ENCODE peak calls at places on chromosomes 4 and X, in ten cellular contexts. X is PC-9, E is tibial nerve, L is fibroblast of lung, C is endodermal cell, F is iPS DF 6.9, R is pancreas, P is H9, U is vagina, K is tibial artery. J is an unnamed sample.

GRCh38 chr4:102623622-102624021 is 122.5 kb downstream of the NFKB1 start:
- DNase-seq in X (no peak), E (no peak), L (peak), C (peak), F (no peak), R (no peak), P (peak), U (no peak), K (no peak), J (no peak)

GRCh38 chr4:138233313-138233712 is 8.8 kb downstream of the SLC7A11 start:
- DNase-seq in X (no peak), E (no peak), L (no peak), C (no peak), F (no peak), R (peak), P (no peak), U (no peak), K (no peak), J (no peak)

GRCh38 chrX:19798423-19798822 is 89.0 kb downstream of the SH3KBP1 start:
- DNase-seq in X (no peak), E (no peak), L (no peak), C (no peak), F (no peak), R (no peak), P (no peak), U (no peak), K (no peak), J (no peak)

GRCh38 chrX:133939655-133940054 is 45.7 kb downstream of the GPC3 start:
- DNase-seq in X (no peak), E (no peak), L (no peak), C (no peak), F (no peak), R (no peak), P (no peak), U (no peak), K (no peak), J (no peak)

GRCh38 chrX:24080670-24081069 is 25.9 kb downstream of the EIF2S3 start:
- DNase-seq in X (no peak), E (no peak), L (no peak), C (no peak), F (no peak), R (no peak), P (no peak), U (no peak), K (no peak), J (no peak)

GRCh38 chr4:71938776-71939175 is 93.0 kb upstream of the NPFFR2 start:
- DNase-seq in X (no peak), E (no peak), L (peak), C (no peak), F (no peak), R (no peak), P (no peak), U (no peak), K (no peak), J (no peak)

GRCh38 chrX:47648376-47648775 is 2.0 kb downstream of the ELK1 start:
- DNase-seq in X (no peak), E (no peak), L (no peak), C (no peak), F (no peak), R (no peak), P (no peak), U (peak), K (no peak), J (no peak)

GRCh38 chr4:24704152-24704551 is 91.2 kb upstream of the SOD3 start:
- DNase-seq in X (no peak), E (no peak), L (no peak), C (peak), F (no peak), R (no peak), P (peak), U (no peak), K (no peak), J (no peak)

GRCh38 chr4:184534511-184535391 is 60.4 kb upstream of the IRF2 start:
- DNase-seq in X (peak), E (no peak), L (peak), C (no peak), F (no peak), R (no peak), P (no peak), U (no peak), K (no peak), J (no peak)

GRCh38 chrX:15343075-15343476 is 7.8 kb upstream of the PIGA start:
- DNase-seq in X (peak), E (no peak), L (peak), C (no peak), F (no peak), R (no peak), P (no peak), U (no peak), K (peak), J (no peak)

GRCh38 chr4:64846417-64846816 is 437.2 kb upstream of the TECRL start:
- DNase-seq in X (no peak), E (no peak), L (no peak), C (no peak), F (no peak), R (no peak), P (no peak), U (no peak), K (no peak), J (no peak)

GRCh38 chr4:2427383-2428334 is 8.9 kb downstream of the CFAP99 start:
- DNase-seq in X (no peak), E (no peak), L (no peak), C (peak), F (no peak), R (peak), P (peak), U (no peak), K (peak), J (no peak)

GRCh38 chr4:102761478-102761790 is 666 bp upstream of the MANBA start:
- DNase-seq in X (no peak), E (no peak), L (peak), C (no peak), F (no peak), R (no peak), P (no peak), U (no peak), K (no peak), J (no peak)

GRCh38 chr4:101067383-101067782 is 279.9 kb downstream of the PPP3CA start:
- DNase-seq in X (no peak), E (no peak), L (peak), C (no peak), F (no peak), R (no peak), P (no peak), U (no peak), K (no peak), J (no peak)

GRCh38 chr4:185512516-185512915 is 22.8 kb downstream of the PDLIM3 start:
- DNase-seq in X (no peak), E (no peak), L (peak), C (no peak), F (no peak), R (no peak), P (no peak), U (no peak), K (no peak), J (no peak)

GRCh38 chr4:184645904-184646610 is 3.2 kb downstream of the CASP3 start:
- DNase-seq in X (no peak), E (no peak), L (no peak), C (no peak), F (no peak), R (no peak), P (no peak), U (no peak), K (no peak), J (no peak)

GRCh38 chr4:109232666-109233065 is 69.8 kb downstream of the COL25A1 start:
- DNase-seq in X (no peak), E (no peak), L (no peak), C (no peak), F (no peak), R (no peak), P (no peak), U (no peak), K (no peak), J (no peak)

GRCh38 chrX:2714551-2714950 is 23.5 kb downstream of the CD99 start:
- DNase-seq in X (no peak), E (no peak), L (no peak), C (no peak), F (no peak), R (no peak), P (no peak), U (no peak), K (no peak), J (no peak)

GRCh38 chrX:38561126-38561868 is at the start of gene TSPAN7:
- DNase-seq in X (no peak), E (peak), L (peak), C (peak), F (no peak), R (peak), P (peak), U (no peak), K (peak), J (peak)

GRCh38 chrX:120874678-120875557 is 748 bp downstream of the CT47B1 start:
- DNase-seq in X (no peak), E (no peak), L (no peak), C (no peak), F (no peak), R (peak), P (no peak), U (no peak), K (no peak), J (no peak)

GRCh38 chrX:29662759-29663503 is 552.4 kb upstream of the MAGEB2 start:
- DNase-seq in X (peak), E (no peak), L (peak), C (no peak), F (no peak), R (no peak), P (no peak), U (no peak), K (no peak), J (no peak)

DNA sequence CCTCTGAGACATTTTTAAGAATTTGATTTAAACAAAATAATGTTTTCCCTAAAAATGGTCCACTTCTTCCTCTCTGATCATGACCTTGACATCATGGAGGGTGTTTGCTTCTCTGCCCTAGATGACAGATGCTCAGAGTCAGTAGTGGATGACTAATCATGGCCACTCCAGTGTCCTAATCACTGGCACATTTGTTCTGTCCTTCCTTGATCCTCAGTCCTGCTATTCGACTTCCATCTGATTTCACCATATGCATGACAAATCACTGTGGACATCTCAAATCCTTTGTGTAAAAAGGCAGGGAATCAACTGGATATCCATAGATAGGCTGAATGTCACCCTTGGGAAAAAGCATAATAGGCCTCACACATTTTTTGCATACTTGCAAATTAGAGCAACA is 9.0 kb downstream of the CRMP1 start:
- DNase-seq in X (no peak), E (no peak), L (no peak), C (no peak), F (no peak), R (no peak), P (no peak), U (no peak), K (no peak), J (no peak)
- H3K27ac ChIP-seq in X (no peak), E (no peak), L (no peak), C (no peak), F (no peak), R (no peak), P (no peak), U (no peak), K (no peak), J (no peak)

GRCh38 chrX:135384161-135384836 is 37.4 kb upstream of the SMIM10L2A start:
- DNase-seq in X (no peak), E (no peak), L (no peak), C (no peak), F (no peak), R (no peak), P (no peak), U (no peak), K (no peak), J (no peak)
- H3K27ac ChIP-seq in X (no peak), E (no peak), L (no peak), C (no peak), F (no peak), R (no peak), P (no peak), U (no peak), K (no peak), J (no peak)

GRCh38 chr4:41070516-41071281 is 143.6 kb downstream of the APBB2 start:
- DNase-seq in X (no peak), E (no peak), L (no peak), C (no peak), F (no peak), R (no peak), P (no peak), U (no peak), K (no peak), J (no peak)

GRCh38 chr4:41072021-41072777 is 142.1 kb downstream of the APBB2 start:
- DNase-seq in X (no peak), E (no peak), L (no peak), C (peak), F (no peak), R (no peak), P (no peak), U (no peak), K (no peak), J (no peak)

GRCh38 chr4:41067369-41067768 is 147.0 kb downstream of the APBB2 start:
- DNase-seq in X (no peak), E (no peak), L (peak), C (no peak), F (no peak), R (no peak), P (no peak), U (no peak), K (no peak), J (no peak)

GRCh38 chr4:41069838-41070237 is 144.5 kb downstream of the APBB2 start:
- DNase-seq in X (no peak), E (no peak), L (no peak), C (peak), F (peak), R (no peak), P (peak), U (no peak), K (no peak), J (no peak)

GRCh38 chr4:41069268-41069667 is 145.1 kb downstream of the APBB2 start:
- DNase-seq in X (no peak), E (no peak), L (peak), C (no peak), F (no peak), R (no peak), P (no peak), U (no peak), K (no peak), J (no peak)
- H3K27ac ChIP-seq in X (no peak), E (no peak), L (no peak), C (peak), F (no peak), R (no peak), P (no peak), U (no peak), K (peak), J (no peak)

DNA sequence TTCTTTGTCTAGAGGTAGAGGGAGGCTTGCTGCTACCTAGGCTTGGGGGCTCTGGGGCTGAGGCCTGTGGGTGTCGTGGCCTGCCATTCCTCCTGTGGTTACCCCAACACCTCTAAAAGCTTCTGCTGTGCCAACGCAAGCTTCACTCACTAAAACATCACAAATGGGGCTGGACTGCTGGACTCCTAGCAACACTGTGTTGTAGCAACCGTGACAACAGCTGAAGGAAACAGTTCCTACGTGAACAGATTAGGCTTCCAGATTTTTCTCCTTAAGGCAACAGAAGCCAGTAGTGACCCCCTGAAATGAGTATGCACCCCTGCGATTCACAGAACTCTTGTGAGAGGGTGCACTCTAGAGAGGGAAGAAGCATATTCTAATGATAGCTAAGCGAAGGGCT is 138.3 kb upstream of the TEX13D start:
- DNase-seq in X (no peak), E (no peak), L (peak), C (no peak), F (no peak), R (no peak), P (no peak), U (no peak), K (no peak), J (no peak)
- H3K27ac ChIP-seq in X (no peak), E (no peak), L (no peak), C (no peak), F (no peak), R (no peak), P (no peak), U (no peak), K (no peak), J (no peak)

DNA sequence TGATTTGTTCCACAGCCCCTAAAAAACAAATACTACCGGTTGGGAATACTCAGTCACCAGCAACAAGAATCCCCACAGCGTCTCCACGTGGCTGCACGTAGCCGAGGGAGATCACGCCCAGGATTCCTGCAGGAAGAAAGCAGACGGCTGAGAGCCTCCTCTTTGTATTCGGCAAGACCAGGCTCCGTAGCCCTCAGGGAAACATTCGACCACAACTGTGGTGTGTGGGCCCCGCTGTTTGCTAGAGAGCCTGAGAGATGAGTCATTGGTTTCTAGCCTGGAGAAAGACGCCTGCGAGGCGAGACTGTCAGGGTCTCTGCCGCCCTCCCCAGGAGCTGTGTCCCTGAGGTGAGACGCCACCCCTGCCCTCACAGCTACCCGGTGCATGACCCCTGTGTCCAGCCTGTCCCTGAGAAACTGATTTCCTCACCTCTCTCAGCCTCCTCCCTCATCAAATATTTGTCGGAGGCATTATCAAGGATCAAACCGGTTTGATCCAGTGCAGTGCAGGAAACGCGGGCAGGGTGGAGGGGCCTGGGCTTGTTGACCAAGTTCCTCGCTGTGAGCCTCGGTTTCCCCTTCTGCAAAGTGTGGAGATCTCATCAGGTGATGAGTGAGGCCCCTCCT is 4.7 kb upstream of the S100P start:
- DNase-seq in X (peak), E (peak), L (peak), C (peak), F (no peak), R (no peak), P (peak), U (no peak), K (no peak), J (no peak)
- H3K27ac ChIP-seq in X (peak), E (peak), L (peak), C (peak), F (no peak), R (no peak), P (no peak), U (peak), K (no peak), J (no peak)

J was measured in caudate nucleus.